ENCODE peak calls at places on chromosomes 7 and 10, in ten cellular contexts. V is body of pancreas, B is ovary, O is lower leg skin, H is tibial nerve, E is prostate gland, G is stomach, W is gastrocnemius medialis, U is endothelial cell of umbilical vein, Y is uterus. I is an unnamed sample.

GRCh38 chr7:138964838-138965436 is 16.3 kb downstream of the KIAA1549 start:
- DNase-seq in E (no peak), G (no peak), U (no peak), V (no peak), O (peak; percentile 21), B (no peak), Y (no peak), H (no peak), W (no peak), I (no peak)

GRCh38 chr10:75707080-75707840 is 275.8 kb downstream of the LRMDA start:
- DNase-seq in O (no peak), H (no peak), G (no peak), V (no peak), E (no peak), W (no peak), U (no peak), Y (no peak), B (no peak), I (no peak)

GRCh38 chr10:126501828-126502227 is 113.6 kb upstream of the ADAM12 start:
- DNase-seq in U (no peak), B (no peak), E (no peak), V (no peak), W (no peak), Y (no peak), G (no peak), O (no peak), H (no peak), I (no peak)

GRCh38 chr7:35596061-35596460 is 98.9 kb downstream of the HERPUD2 start:
- DNase-seq in G (no peak), H (no peak), W (no peak), E (no peak), V (no peak), B (no peak), U (peak; percentile 31), O (no peak), Y (no peak), I (no peak)

GRCh38 chr7:41051062-41051461 is 651.8 kb downstream of the INHBA start:
- DNase-seq in H (no peak), B (no peak), W (no peak), O (no peak), E (no peak), U (no peak), V (no peak), G (no peak), Y (no peak), I (no peak)

GRCh38 chr7:149161241-149161848 is 14.1 kb downstream of the ZNF398 start:
- DNase-seq in E (no peak), W (no peak), O (no peak), V (no peak), B (no peak), H (no peak), U (peak; percentile 7), G (no peak), Y (no peak), I (no peak)

GRCh38 chr7:8232999-8233847 is 28.7 kb downstream of the ICA1 start:
- DNase-seq in Y (no peak), H (no peak), V (no peak), G (no peak), O (no peak), W (no peak), U (no peak), B (no peak), E (no peak), I (no peak)

GRCh38 chr7:105664816-105665525 is 83.7 kb upstream of the EFCAB10 start:
- DNase-seq in W (no peak), H (no peak), V (peak; percentile 49), O (no peak), Y (no peak), G (no peak), E (no peak), U (peak; percentile 40), B (no peak), I (no peak)

DNA sequence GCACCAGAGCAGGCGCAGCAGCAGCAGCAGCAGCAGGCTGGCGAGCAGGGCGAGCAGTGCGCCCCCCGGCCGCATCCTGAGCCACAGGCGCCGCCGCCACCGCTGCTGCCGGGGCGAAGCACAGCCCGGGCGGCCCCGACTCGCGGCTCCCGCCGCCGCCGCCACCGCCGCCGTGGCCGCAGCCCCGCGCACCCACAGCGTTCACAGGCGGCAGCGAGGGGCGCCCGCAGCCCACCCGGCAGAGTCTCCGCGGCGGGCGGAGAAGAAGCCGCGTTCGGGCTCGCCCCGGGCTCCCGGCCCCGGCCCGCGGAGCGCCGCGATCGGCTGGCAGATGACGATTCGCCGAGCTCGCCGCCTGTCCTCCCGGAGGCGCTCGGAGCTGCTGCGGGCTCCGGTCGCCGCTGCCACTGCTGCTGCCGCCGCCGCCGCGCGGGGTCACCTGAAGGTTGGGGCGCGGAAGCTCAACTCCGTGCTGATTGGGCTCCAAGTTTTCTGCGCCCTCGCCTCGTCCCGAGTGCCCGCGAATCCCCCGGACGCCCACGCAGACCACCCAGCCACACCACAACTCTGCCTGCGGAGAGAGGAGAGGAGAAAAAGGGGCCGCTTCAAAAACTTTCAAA is at the start of gene ST8SIA6:
- DNase-seq in B (peak; percentile 30), O (no peak), U (peak; percentile 66), H (no peak), E (peak; percentile 54), V (peak; percentile 68), W (peak; percentile 7), G (peak; percentile 44), Y (no peak), I (peak; percentile 34)
- TF ChIP-seq POLR2A in B (no peak), O (no peak), U (no peak), H (no peak), E (no peak), V (no peak), W (no peak), G (no peak), Y (no peak), I (no peak)

GRCh38 chr10:23453465-23453864 is 14.6 kb downstream of the OTUD1 start:
- DNase-seq in O (no peak), Y (no peak), B (no peak), V (no peak), H (no peak), W (no peak), E (no peak), G (no peak), U (no peak), I (no peak)

GRCh38 chr10:23448323-23448722 is 9.4 kb downstream of the OTUD1 start:
- DNase-seq in W (no peak), V (no peak), O (no peak), B (no peak), U (no peak), G (no peak), Y (no peak), H (no peak), E (no peak), I (no peak)

GRCh38 chr10:23452010-23452655 is 13.3 kb downstream of the OTUD1 start:
- DNase-seq in B (no peak), H (no peak), O (no peak), G (no peak), V (no peak), W (no peak), E (no peak), Y (no peak), U (no peak), I (no peak)

GRCh38 chr10:23448802-23449570 is 10.1 kb downstream of the OTUD1 start:
- DNase-seq in G (no peak), V (no peak), E (no peak), U (peak; percentile 70), Y (no peak), H (no peak), O (no peak), W (no peak), B (no peak), I (no peak)

DNA sequence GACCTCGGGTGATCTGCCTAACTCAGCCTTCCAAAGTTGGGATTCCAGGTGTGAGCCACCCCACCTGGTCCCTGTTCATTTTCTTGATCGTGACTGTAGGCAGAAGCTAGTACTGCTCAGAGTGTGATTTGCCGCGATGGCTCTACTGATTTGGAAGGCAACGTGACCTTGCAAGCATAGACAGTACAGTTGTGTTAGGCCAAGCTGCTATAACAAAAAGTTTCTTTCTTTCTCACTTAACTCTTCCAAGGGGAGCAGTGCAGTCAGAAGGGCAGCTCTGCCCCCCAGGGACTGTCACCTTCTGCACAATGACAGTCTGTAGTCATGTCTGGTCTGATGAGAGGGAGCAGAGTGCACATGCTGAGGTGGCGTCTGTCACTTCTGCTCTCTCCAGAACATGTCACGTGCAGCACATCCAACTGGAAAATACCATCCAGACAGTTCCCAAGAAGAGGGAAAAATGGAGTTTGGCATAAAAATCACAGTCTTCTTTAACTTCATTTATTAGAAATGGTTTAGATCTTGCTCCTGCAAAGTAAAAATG is 10.9 kb downstream of the OTUD1 start:
- DNase-seq in E (no peak), W (no peak), H (no peak), Y (no peak), U (no peak), G (no peak), V (no peak), O (no peak), B (no peak), I (no peak)
- H3K4me3 ChIP-seq in E (no peak overlapping the region), W (no peak overlapping the region), H (no peak overlapping the region), Y (no peak overlapping the region), U (no peak overlapping the region), G (no peak overlapping the region), V (no peak overlapping the region), O (no peak overlapping the region), B (no peak overlapping the region), I (no peak overlapping the region)

DNA sequence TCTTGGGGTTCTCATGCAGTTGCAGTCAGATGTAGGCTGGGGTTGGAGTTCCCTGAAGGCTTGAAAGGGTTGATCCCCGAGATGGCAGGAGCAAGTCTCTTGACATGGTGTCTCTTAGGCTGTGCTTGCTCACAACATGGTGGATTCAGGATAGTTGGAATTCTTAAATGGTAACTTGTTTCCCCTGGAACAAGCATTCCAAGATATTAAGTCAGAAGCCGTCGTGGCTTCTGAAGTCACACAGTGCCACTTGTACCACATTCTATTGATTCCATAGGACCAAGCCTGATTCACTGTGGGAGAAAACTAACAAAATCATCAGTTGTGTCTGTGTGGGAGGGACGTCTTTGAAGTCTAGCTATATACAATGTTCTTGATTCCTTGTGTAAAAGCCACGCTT is 3.5 kb upstream of the SLC35B4 start:
- DNase-seq in Y (no peak), W (no peak), G (no peak), O (no peak), U (no peak), B (no peak), H (no peak), V (no peak), E (no peak), I (no peak)
- TF ChIP-seq CTCF in Y (no peak), W (no peak), G (no peak), O (no peak), U (no peak), B (no peak), H (no peak), V (no peak), E (no peak), I (no peak)

DNA sequence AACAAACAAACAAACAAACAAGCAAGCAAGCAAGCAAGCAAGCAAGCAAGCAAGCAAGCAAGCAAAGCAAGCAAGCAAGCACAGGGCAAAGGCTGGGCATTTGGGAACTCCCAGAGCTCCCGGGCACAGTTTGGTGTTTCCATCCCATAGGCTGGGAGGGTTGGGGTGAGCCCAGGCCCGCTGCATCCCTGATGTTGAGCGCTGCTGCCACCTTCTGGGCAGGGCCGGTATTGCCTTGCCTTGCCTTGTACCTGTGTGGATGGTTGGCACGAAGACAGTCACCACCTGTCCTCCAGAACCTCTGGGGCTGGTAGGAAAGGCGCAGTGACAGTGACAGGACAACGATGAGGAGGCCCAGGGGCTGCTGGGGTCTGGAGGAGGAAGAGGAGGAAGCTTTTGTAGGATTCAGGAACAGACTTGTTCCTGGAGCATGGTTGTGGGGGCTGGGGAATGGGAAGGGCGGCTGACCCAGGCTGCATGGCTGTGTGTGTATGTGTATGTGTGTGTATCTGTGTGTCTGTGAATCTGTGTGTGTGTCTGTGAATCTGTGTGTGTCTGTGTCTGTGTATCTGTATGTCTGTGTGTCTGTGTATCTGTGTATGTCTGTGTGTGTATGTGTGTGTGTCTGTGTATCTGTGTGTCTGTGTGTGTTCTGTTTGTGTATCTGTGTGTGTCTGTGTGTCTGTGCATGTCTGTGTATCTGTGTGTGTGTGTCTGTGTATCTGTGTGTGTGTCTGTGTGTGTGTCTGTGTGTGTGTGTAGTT is 6.4 kb upstream of the STX1A start:
- DNase-seq in H (peak; percentile 98), G (peak; percentile 96), W (peak; percentile 64), B (peak; percentile 86), O (peak; percentile 98), V (peak; percentile 98), U (peak; percentile 72), E (peak; percentile 91), Y (peak; percentile 86), I (peak; percentile 95)
- TF ChIP-seq POLR2A in H (no peak), G (no peak), W (no peak), B (peak; percentile 0), O (no peak), V (no peak), U (no peak), E (no peak), Y (no peak), I (no peak)

I was measured in testis.